ENCODE peak calls at places on chromosomes 13 and 19, in ten cellular contexts. Y is foreskin fibroblast, N is hepatocyte, T is fibroblast of the aortic adventitia, K is thoracic aorta, B is AG04450, D is fibroblast of lung, G is testis, X is A549, A is HFF-Myc. Q is an unnamed sample.

GRCh38 chr13:110213461-110214074 is 93.4 kb downstream of the COL4A1 start:
- DNase-seq in Y (no peak), N (no peak), T (no peak), K (no peak), B (no peak), D (no peak), G (no peak), X (no peak), A (no peak), Q (no peak)

GRCh38 chr13:22114630-22115311 is 443.9 kb downstream of the FGF9 start:
- DNase-seq in Y (no peak), N (no peak), T (no peak), K (no peak), B (no peak), D (peak), G (no peak), X (no peak), A (no peak), Q (no peak)

GRCh38 chr19:10184636-10185035 is 10.1 kb downstream of the DNMT1 start:
- DNase-seq in Y (no peak), N (no peak), T (no peak), K (no peak), B (no peak), D (no peak), G (no peak), X (no peak), A (no peak), Q (no peak)

GRCh38 chr19:8484331-8484894 is 18.0 kb downstream of the PRAM1 start:
- DNase-seq in Y (no peak), N (no peak), T (no peak), K (no peak), B (no peak), D (no peak), G (peak), X (no peak), A (no peak), Q (no peak)

GRCh38 chr13:25300861-25301346 is 521 bp upstream of the NUP58 start:
- DNase-seq in Y (no peak), N (no peak), T (no peak), K (no peak), B (no peak), D (no peak), G (peak), X (no peak), A (no peak), Q (peak)

GRCh38 chr13:51560336-51560735 is 23.9 kb upstream of the WDFY2 start:
- DNase-seq in Y (no peak), N (no peak), T (no peak), K (no peak), B (no peak), D (no peak), G (no peak), X (no peak), A (no peak), Q (no peak)

GRCh38 chr19:2428027-2428690 is 773 bp upstream of the TIMM13 start:
- DNase-seq in Y (peak), N (no peak), T (peak), K (no peak), B (no peak), D (no peak), G (peak), X (no peak), A (no peak), Q (peak)

GRCh38 chr13:94236876-94237275 is 242.6 kb downstream of the DCT start:
- DNase-seq in Y (no peak), N (no peak), T (peak), K (no peak), B (no peak), D (no peak), G (no peak), X (no peak), A (no peak), Q (peak)

GRCh38 chr13:51728972-51729371 is 75.0 kb downstream of the DHRS12 start:
- DNase-seq in Y (peak), N (no peak), T (peak), K (no peak), B (peak), D (peak), G (no peak), X (no peak), A (no peak), Q (peak)

GRCh38 chr19:23817519-23817918 is 58.8 kb upstream of the ZNF681 start:
- DNase-seq in Y (peak), N (peak), T (no peak), K (no peak), B (no peak), D (peak), G (peak), X (peak), A (no peak), Q (peak)

GRCh38 chr19:8423821-8424223 is 10.7 kb downstream of the MARCHF2 start:
- DNase-seq in Y (peak), N (peak), T (peak), K (peak), B (peak), D (peak), G (peak), X (peak), A (peak), Q (peak)

DNA sequence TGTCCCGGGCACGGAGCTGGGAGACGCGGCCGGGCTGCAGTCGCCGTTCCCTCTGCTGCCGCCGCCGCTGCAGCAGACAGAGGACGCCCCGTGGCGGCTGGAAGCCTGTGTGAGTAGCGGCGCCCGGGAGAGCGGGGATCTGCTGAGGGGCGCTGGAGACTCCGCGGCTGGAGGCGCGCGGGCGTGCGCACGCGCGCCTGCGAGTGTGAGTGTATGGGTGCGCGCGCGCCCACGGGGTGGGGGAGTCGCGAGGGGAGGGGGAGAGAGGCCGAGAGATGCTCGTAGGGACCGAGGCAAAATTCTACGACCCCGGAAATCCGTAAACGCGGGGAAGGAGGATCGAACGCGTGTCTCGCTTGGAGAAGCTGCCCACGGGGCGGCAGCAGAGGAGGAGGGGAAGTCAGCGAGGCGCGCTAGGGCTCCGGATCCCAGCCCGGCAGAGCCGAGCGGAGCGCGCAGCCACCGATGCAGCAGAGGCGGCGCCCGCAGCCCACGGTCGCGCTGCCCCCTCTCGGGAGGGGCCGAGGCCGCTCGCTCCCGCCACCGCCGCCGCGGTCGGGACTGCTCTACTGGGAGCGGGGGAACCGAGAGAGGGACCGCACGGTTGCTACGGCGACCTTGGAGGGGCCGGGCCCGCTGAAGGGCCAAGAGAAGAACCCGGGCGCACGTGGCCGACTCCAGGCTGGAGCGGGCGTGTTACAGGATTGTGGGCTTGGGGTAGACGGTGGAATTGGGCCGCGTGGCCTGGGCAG is at the start of gene ENOX1:
- DNase-seq in Y (peak), N (peak), T (peak), K (no peak), B (peak), D (peak), G (peak), X (peak), A (no peak), Q (peak)
- TF ChIP-seq CTCF in Y (peak), N (peak), T (peak), K (no peak), B (peak), D (peak), G (no peak), X (peak), A (peak), Q (no peak)

GRCh38 chr13:26679411-26679810 is 81.2 kb downstream of the GPR12 start:
- DNase-seq in Y (peak), N (no peak), T (peak), K (no peak), B (peak), D (peak), G (no peak), X (no peak), A (no peak), Q (peak)
- H3K4me3 ChIP-seq in Y (no peak), N (no peak), T (no peak), K (no peak), B (no peak), D (no peak), G (no peak), X (no peak), A (no peak), Q (no peak)

GRCh38 chr13:38685974-38686571 is 804 bp upstream of the FREM2 start:
- DNase-seq in Y (peak), N (peak), T (no peak), K (no peak), B (no peak), D (peak), G (peak), X (peak), A (no peak), Q (peak)
- TF ChIP-seq CTCF in Y (no peak), N (peak), T (no peak), K (no peak), B (no peak), D (peak), G (no peak), X (no peak), A (no peak), Q (peak)

DNA sequence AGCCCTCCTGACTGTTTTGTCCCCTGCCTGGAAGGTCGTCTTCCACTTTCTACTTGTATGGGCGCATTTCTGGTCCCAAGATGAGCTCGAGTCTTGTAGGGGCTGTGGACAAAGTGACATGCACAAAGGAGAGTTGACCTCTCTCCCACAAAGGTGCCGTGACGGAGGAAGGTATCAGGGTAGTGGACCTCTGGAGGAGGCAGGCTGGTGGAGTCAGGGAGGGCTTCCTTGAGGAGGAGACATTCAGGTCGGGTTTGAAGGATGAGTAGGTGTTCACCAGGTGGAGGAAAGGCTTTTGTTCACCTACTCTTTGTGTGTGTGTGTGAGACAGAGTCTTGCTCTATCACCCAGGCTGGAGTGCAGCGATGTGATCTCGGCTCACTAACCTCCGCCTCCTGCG is 1.7 kb downstream of the CYTH2 start:
- DNase-seq in Y (no peak), N (no peak), T (no peak), K (no peak), B (no peak), D (no peak), G (no peak), X (no peak), A (no peak), Q (no peak)
- H3K4me3 ChIP-seq in Y (peak), N (no peak), T (peak), K (no peak), B (no peak), D (no peak), G (no peak), X (no peak), A (peak), Q (no peak)

DNA sequence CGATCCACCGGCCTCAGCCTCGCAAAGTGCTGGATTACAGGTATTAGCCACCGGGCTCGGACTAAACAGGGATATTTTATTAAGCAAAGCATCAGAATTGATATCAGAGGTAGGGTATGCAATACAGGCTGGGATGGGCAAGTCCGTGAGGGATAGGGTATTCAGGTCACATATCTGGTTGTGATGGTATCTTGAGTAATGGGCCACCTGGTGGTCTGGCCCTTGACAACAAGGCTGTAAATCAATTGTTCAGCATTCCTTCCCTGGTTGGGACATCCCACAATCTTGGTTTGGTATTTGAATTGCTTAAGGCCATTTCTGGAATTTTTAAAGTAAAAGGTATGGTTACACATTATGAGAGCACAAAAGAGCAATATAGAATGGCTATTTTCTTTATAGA is 1588.0 kb downstream of the SLITRK1 start:
- DNase-seq in Y (no peak), N (no peak), T (no peak), K (no peak), B (no peak), D (no peak), G (no peak), X (no peak), A (no peak), Q (no peak)
- TF ChIP-seq CTCF in Y (no peak), N (no peak), T (no peak), K (no peak), B (no peak), D (no peak), G (no peak), X (no peak), A (no peak), Q (no peak)

GRCh38 chr13:27834095-27834494 is 41.8 kb downstream of the GSX1 start:
- DNase-seq in Y (no peak), N (no peak), T (no peak), K (no peak), B (no peak), D (no peak), G (no peak), X (no peak), A (no peak), Q (no peak)

GRCh38 chr13:27826379-27827353 is 34.4 kb downstream of the GSX1 start:
- DNase-seq in Y (peak), N (peak), T (peak), K (peak), B (peak), D (peak), G (peak), X (peak), A (peak), Q (peak)

GRCh38 chr13:27827646-27828045 is 35.4 kb downstream of the GSX1 start:
- DNase-seq in Y (no peak), N (no peak), T (no peak), K (no peak), B (no peak), D (no peak), G (no peak), X (no peak), A (no peak), Q (no peak)

GRCh38 chr13:27833206-27833605 is 40.9 kb downstream of the GSX1 start:
- DNase-seq in Y (no peak), N (no peak), T (no peak), K (no peak), B (no peak), D (no peak), G (no peak), X (no peak), A (no peak), Q (no peak)

GRCh38 chr13:27830010-27830409 is 37.7 kb downstream of the GSX1 start:
- DNase-seq in Y (peak), N (peak), T (peak), K (peak), B (no peak), D (peak), G (peak), X (peak), A (no peak), Q (peak)
- H3K4me3 ChIP-seq in Y (no peak), N (no peak), T (peak), K (peak), B (no peak), D (peak), G (no peak), X (peak), A (no peak), Q (peak)

GRCh38 chr13:29707876-29708543 is 112.5 kb upstream of the SLC7A1 start:
- DNase-seq in Y (peak), N (peak), T (peak), K (no peak), B (peak), D (peak), G (peak), X (peak), A (peak), Q (peak)
- TF ChIP-seq CTCF in Y (peak), N (peak), T (peak), K (peak), B (peak), D (peak), G (no peak), X (peak), A (peak), Q (peak)

GRCh38 chr13:60182907-60183306 is 19.2 kb upstream of the DIAPH3 start:
- DNase-seq in Y (no peak), N (no peak), T (no peak), K (no peak), B (no peak), D (no peak), G (no peak), X (no peak), A (no peak), Q (no peak)
- H3K4me3 ChIP-seq in Y (no peak), N (no peak), T (no peak), K (no peak), B (no peak), D (no peak), G (no peak), X (no peak), A (no peak), Q (no peak)